ENCODE peak calls at places on chromosomes 1 and 21, in ten cellular contexts. B is HEK293T; D is AG08395; W is pancreas; I is Caki2; P is stimulated activated CD8-positive, alpha-beta memory T cell treated with anti-CD3 and anti-CD28 coated beads, Interleukin-15, amount 100 ng/mL, for 24 hours; U is Right ventricle myocardium inferior; T is GM18507; O is activated naive CD4-positive, alpha-beta T cell treated with anti-CD3 and anti-CD28 coated beads, Interleukin-2, amount 10 ng/mL, durations not matched to agents 7 days and 5 days; J is activated T-cell treated with anti-CD3 and anti-CD28 coated beads for 24 hours. Q is an unnamed sample.

GRCh38 chr1:10615336-10615735 is 140.6 kb downstream of the PEX14 start:
- DNase-seq in B (no peak), D (no peak), W (no peak), I (no peak), P (no peak), U (no peak), T (no peak), O (no peak), J (no peak), Q (no peak)

GRCh38 chr1:223709598-223709997 is 2.7 kb upstream of the CAPN2 start:
- DNase-seq in B (no peak), D (no peak), W (no peak), I (no peak), P (no peak), U (no peak), T (no peak), O (no peak), J (no peak), Q (no peak)

GRCh38 chr1:16183157-16183556 is 27.3 kb upstream of the EPHA2 start:
- DNase-seq in B (no peak), D (peak), W (no peak), I (peak), P (no peak), U (peak), T (no peak), O (no peak), J (no peak), Q (no peak)

GRCh38 chr1:204408074-204408507 is 3.5 kb downstream of the PPP1R15B start:
- DNase-seq in B (no peak), D (peak), W (peak), I (no peak), P (no peak), U (peak), T (no peak), O (no peak), J (no peak), Q (no peak)

GRCh38 chr21:29174607-29175013 is 44.2 kb downstream of the MAP3K7CL start:
- DNase-seq in B (no peak), D (no peak), W (no peak), I (no peak), P (no peak), U (no peak), T (no peak), O (no peak), J (no peak), Q (no peak)

GRCh38 chr21:45055861-45056260 is 18.5 kb upstream of the ADARB1 start:
- DNase-seq in B (no peak), D (peak), W (no peak), I (no peak), P (no peak), U (no peak), T (no peak), O (no peak), J (no peak), Q (no peak)

GRCh38 chr1:235021815-235022214 is 106.8 kb downstream of the TOMM20 start:
- DNase-seq in B (no peak), D (no peak), W (no peak), I (no peak), P (no peak), U (no peak), T (no peak), O (no peak), J (no peak), Q (no peak)

GRCh38 chr1:93056214-93056613 is 22.9 kb upstream of the MTF2 start:
- DNase-seq in B (peak), D (peak), W (no peak), I (no peak), P (no peak), U (no peak), T (no peak), O (peak), J (no peak), Q (peak)

GRCh38 chr1:47763456-47764171 is 233.6 kb downstream of the TRABD2B start:
- DNase-seq in B (no peak), D (no peak), W (no peak), I (no peak), P (no peak), U (no peak), T (no peak), O (no peak), J (no peak), Q (no peak)

GRCh38 chr21:25735895-25736597 is 1.3 kb downstream of the GABPA start:
- DNase-seq in B (no peak), D (no peak), W (no peak), I (peak), P (no peak), U (no peak), T (no peak), O (no peak), J (no peak), Q (peak)

GRCh38 chr1:211518330-211519289 is 26.6 kb upstream of the RD3 start:
- DNase-seq in B (no peak), D (no peak), W (no peak), I (no peak), P (no peak), U (no peak), T (no peak), O (no peak), J (no peak), Q (no peak)

GRCh38 chr1:154115180-154115579 is 39.7 kb downstream of the NUP210L start:
- DNase-seq in B (no peak), D (no peak), W (no peak), I (no peak), P (no peak), U (no peak), T (no peak), O (no peak), J (no peak), Q (peak)

Q was measured in mesendoderm.